ENCODE peak calls at places on chromosomes 11 and 22, in seven cellular contexts. A is GM12864, L is choroid plexus epithelial cell, Z is B cell, H is AG08396, S is H1, O is hepatic stellate cell. J is an unnamed sample.

GRCh38 chr11:20207781-20208621 is 47.7 kb upstream of the DBX1 start:
- DNase-seq in A (no peak), L (no peak), Z (no peak), H (no peak), S (peak), O (no peak), J (no peak)

GRCh38 chr11:47916361-47916841 is 64.0 kb upstream of the PTPRJ start:
- DNase-seq in A (no peak), L (peak), Z (no peak), H (no peak), S (no peak), O (no peak), J (no peak)

GRCh38 chr22:46068908-46069481 is 81.3 kb upstream of the PPARA start:
- DNase-seq in A (no peak), L (peak), Z (no peak), H (no peak), S (no peak), O (no peak), J (no peak)

GRCh38 chr11:16860632-16861031 is 122.2 kb downstream of the C11orf58 start:
- DNase-seq in A (no peak), L (peak), Z (no peak), H (no peak), S (no peak), O (no peak), J (no peak)

GRCh38 chr22:46049726-46050450 is 72.9 kb upstream of the WNT7B start:
- DNase-seq in A (no peak), L (no peak), Z (no peak), H (no peak), S (no peak), O (no peak), J (no peak)

GRCh38 chr11:2787816-2788750 is 88.3 kb upstream of the KCNQ1OT1 start:
- DNase-seq in A (no peak), L (no peak), Z (peak), H (no peak), S (peak), O (no peak), J (no peak)

GRCh38 chr11:44617671-44618461 is 52.4 kb downstream of the CD82 start:
- DNase-seq in A (no peak), L (no peak), Z (no peak), H (no peak), S (no peak), O (no peak), J (no peak)

GRCh38 chr11:117176186-117176585 is 2.4 kb upstream of the SIDT2 start:
- DNase-seq in A (no peak), L (no peak), Z (no peak), H (no peak), S (no peak), O (no peak), J (no peak)

GRCh38 chr11:127105578-127105977 is 105.0 kb upstream of the KIRREL3 start:
- DNase-seq in A (no peak), L (no peak), Z (no peak), H (no peak), S (no peak), O (no peak), J (no peak)

GRCh38 chr11:1221848-1222311 is 986 bp upstream of the MUC5B start:
- DNase-seq in A (no peak), L (no peak), Z (no peak), H (no peak), S (peak), O (no peak), J (no peak)

GRCh38 chr22:17117890-17118289 is 3.3 kb downstream of the TMEM121B start:
- DNase-seq in A (peak), L (no peak), Z (no peak), H (no peak), S (no peak), O (no peak), J (no peak)

GRCh38 chr11:128733440-128734115 is 39.7 kb downstream of the FLI1 start:
- DNase-seq in A (no peak), L (peak), Z (peak), H (no peak), S (peak), O (no peak), J (no peak)

GRCh38 chr11:57513911-57514537 is 1.5 kb downstream of the SLC43A1 start:
- DNase-seq in A (no peak), L (no peak), Z (no peak), H (peak), S (no peak), O (peak), J (no peak)

GRCh38 chr22:18032455-18033101 is 8.2 kb upstream of the MICAL3 start:
- DNase-seq in A (no peak), L (no peak), Z (no peak), H (no peak), S (no peak), O (peak), J (no peak)

GRCh38 chr11:47551086-47551485 is 1.8 kb downstream of the CELF1 start:
- DNase-seq in A (peak), L (peak), Z (no peak), H (no peak), S (no peak), O (no peak), J (no peak)

GRCh38 chr11:113529606-113530005 is 54.4 kb upstream of the DRD2 start:
- DNase-seq in A (no peak), L (no peak), Z (no peak), H (no peak), S (no peak), O (no peak), J (no peak)

GRCh38 chr11:10878408-10879214 is 20.8 kb upstream of the ZBED5 start:
- DNase-seq in A (no peak), L (peak), Z (peak), H (peak), S (no peak), O (peak), J (no peak)

GRCh38 chr11:45089251-45089650 is 57.2 kb upstream of the PRDM11 start:
- DNase-seq in A (no peak), L (peak), Z (no peak), H (peak), S (no peak), O (peak), J (no peak)

GRCh38 chr22:48938741-48939140 is 888.9 kb downstream of the BRD1 start:
- DNase-seq in A (no peak), L (no peak), Z (no peak), H (no peak), S (peak), O (no peak), J (no peak)

GRCh38 chr11:61056566-61056965 is 45.7 kb upstream of the CD5 start:
- DNase-seq in A (no peak), L (no peak), Z (no peak), H (no peak), S (no peak), O (no peak), J (no peak)

GRCh38 chr11:118002541-118003019 is 16.4 kb downstream of the IL10RA start:
- DNase-seq in A (no peak), L (no peak), Z (no peak), H (no peak), S (no peak), O (no peak), J (no peak)

GRCh38 chr11:64661622-64662021 is 61.4 kb downstream of the NRXN2 start:
- DNase-seq in A (no peak), L (no peak), Z (no peak), H (no peak), S (no peak), O (no peak), J (no peak)

GRCh38 chr11:107705027-107705426 is 6.8 kb downstream of the SLN start:
- DNase-seq in A (no peak), L (peak), Z (no peak), H (peak), S (no peak), O (peak), J (no peak)

GRCh38 chr22:17411213-17411612 is 42.0 kb downstream of the CECR2 start:
- DNase-seq in A (no peak), L (peak), Z (no peak), H (no peak), S (no peak), O (no peak), J (no peak)